ENCODE peak calls at places on chromosome 4, in eight cellular contexts. Q is CD4-positive, alpha-beta memory T cell; A is A549; B is CD8-positive, alpha-beta memory T cell; E is cardiac fibroblast; U is small intestine; D is mesendoderm; R is ovary. K is an unnamed sample.

GRCh38 chr4:149344436-149344835 is 471.2 kb downstream of the IQCM start:
- DNase-seq in Q (no peak), A (no peak), B (no peak), E (peak; percentile 93), U (no peak), D (no peak), R (no peak), K (no peak)

GRCh38 chr4:52864816-52865215 is 2.7 kb downstream of the RASL11B start:
- DNase-seq in Q (no peak), A (no peak), B (no peak), E (peak; percentile 12), U (no peak), D (no peak), R (no peak), K (no peak)

GRCh38 chr4:67871867-67872266 is 11.9 kb downstream of the TMPRSS11D start:
- DNase-seq in Q (no peak), A (peak; percentile 3), B (no peak), E (peak; percentile 76), U (peak; percentile 11), D (peak; percentile 44), R (no peak), K (no peak)

GRCh38 chr4:108702960-108703359 is 52.6 kb downstream of the OSTC start:
- DNase-seq in Q (no peak), A (no peak), B (no peak), E (no peak), U (no peak), D (no peak), R (no peak), K (no peak)

GRCh38 chr4:182768821-182769220 is 148.4 kb downstream of the DCTD start:
- DNase-seq in Q (no peak), A (no peak), B (no peak), E (no peak), U (no peak), D (no peak), R (no peak), K (no peak)

GRCh38 chr4:15513545-15513944 is 43.9 kb downstream of the CC2D2A start:
- DNase-seq in Q (no peak), A (no peak), B (no peak), E (no peak), U (no peak), D (no peak), R (no peak), K (no peak)

GRCh38 chr4:26268246-26268645 is 52.6 kb upstream of the RBPJ start:
- DNase-seq in Q (no peak), A (no peak), B (no peak), E (no peak), U (no peak), D (peak; percentile 44), R (no peak), K (no peak)

GRCh38 chr4:105236917-105237311 is 90.2 kb downstream of the TET2 start:
- DNase-seq in Q (no peak), A (no peak), B (no peak), E (no peak), U (no peak), D (no peak), R (no peak), K (no peak)

GRCh38 chr4:122668241-122668640 is 47.4 kb upstream of the IL21 start:
- DNase-seq in Q (no peak), A (no peak), B (no peak), E (peak; percentile 64), U (no peak), D (no peak), R (no peak), K (no peak)

GRCh38 chr4:25694466-25694865 is 38.8 kb downstream of the SLC34A2 start:
- DNase-seq in Q (no peak), A (peak; percentile 8), B (no peak), E (peak; percentile 15), U (peak; percentile 89), D (peak; percentile 97), R (no peak), K (no peak)

GRCh38 chr4:8410641-8411271 is 29.8 kb downstream of the ACOX3 start:
- DNase-seq in Q (no peak), A (peak; percentile 57), B (no peak), E (peak; percentile 64), U (peak; percentile 52), D (peak; percentile 95), R (peak; percentile 77), K (peak; percentile 70)

GRCh38 chr4:94274912-94275311 is 67.2 kb downstream of the SMARCAD1 start:
- DNase-seq in Q (no peak), A (no peak), B (no peak), E (peak; percentile 59), U (no peak), D (no peak), R (no peak), K (no peak)

GRCh38 chr4:22986262-22986661 is 293.5 kb downstream of the GBA3 start:
- DNase-seq in Q (no peak), A (no peak), B (no peak), E (no peak), U (no peak), D (no peak), R (no peak), K (no peak)

GRCh38 chr4:128320656-128321055 is 33.0 kb upstream of the PGRMC2 start:
- DNase-seq in Q (no peak), A (no peak), B (no peak), E (peak; percentile 22), U (no peak), D (no peak), R (no peak), K (no peak)

GRCh38 chr4:8739357-8739756 is 132.3 kb downstream of the HMX1 start:
- DNase-seq in Q (no peak), A (no peak), B (no peak), E (no peak), U (no peak), D (no peak), R (no peak), K (no peak)

GRCh38 chr4:129179276-129179675 is 83.3 kb downstream of the C4orf33 start:
- DNase-seq in Q (no peak), A (no peak), B (no peak), E (no peak), U (no peak), D (no peak), R (no peak), K (no peak)

GRCh38 chr4:152385551-152385950 is 150.3 kb downstream of the FBXW7 start:
- DNase-seq in Q (no peak), A (no peak), B (no peak), E (peak; percentile 43), U (no peak), D (no peak), R (no peak), K (no peak)

GRCh38 chr4:44916406-44916805 is 190.1 kb upstream of the GNPDA2 start:
- DNase-seq in Q (no peak), A (no peak), B (no peak), E (peak; percentile 27), U (peak; percentile 10), D (no peak), R (no peak), K (no peak)

GRCh38 chr4:95528388-95528787 is 20.4 kb downstream of the UNC5C start:
- DNase-seq in Q (no peak), A (no peak), B (no peak), E (peak; percentile 28), U (no peak), D (no peak), R (no peak), K (no peak)
- H3K4me3 ChIP-seq in Q (no peak overlapping the region), A (no peak overlapping the region), B (no peak overlapping the region), E (no peak overlapping the region), U (no peak overlapping the region), D (no peak overlapping the region), R (no peak overlapping the region), K (no peak overlapping the region)

GRCh38 chr4:73222466-73223257 is 35.9 kb downstream of the ANKRD17 start:
- DNase-seq in Q (peak; percentile 88), A (peak; percentile 65), B (peak; percentile 76), E (peak; percentile 96), U (peak; percentile 91), D (peak; percentile 94), R (peak; percentile 62), K (peak; percentile 72)
- H3K4me3 ChIP-seq in Q (peak overlapping the region; percentile 91), A (peak overlapping the region; percentile 62), B (peak overlapping the region; percentile 58), E (peak overlapping the region; percentile 55), U (peak overlapping the region; percentile 52), D (no peak overlapping the region), R (peak overlapping the region; percentile 41), K (peak overlapping the region; percentile 19)

DNA sequence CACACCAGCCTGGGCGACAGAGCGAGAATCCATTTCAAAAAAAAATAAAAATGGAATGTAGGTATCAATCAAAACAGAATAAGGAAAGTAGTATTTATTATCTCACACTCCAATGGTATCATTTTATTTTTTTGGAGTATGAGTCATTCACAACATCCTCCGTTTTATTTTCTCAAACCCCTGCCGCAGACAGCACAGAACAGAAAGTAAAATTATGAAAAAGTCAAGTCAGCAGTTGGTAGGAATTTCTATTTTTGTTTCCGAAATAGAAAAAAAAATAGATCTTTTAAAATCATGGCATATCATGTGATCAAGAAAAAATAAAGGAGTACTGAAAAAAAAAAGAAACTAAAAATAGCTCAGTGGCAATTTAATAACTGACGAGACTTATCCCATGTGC is 490.7 kb upstream of the TENM3 start:
- DNase-seq in Q (no peak), A (no peak), B (no peak), E (peak; percentile 22), U (no peak), D (no peak), R (no peak), K (no peak)
- H3K4me3 ChIP-seq in Q (no peak overlapping the region), A (no peak overlapping the region), B (no peak overlapping the region), E (no peak overlapping the region), U (no peak overlapping the region), D (no peak overlapping the region), R (no peak overlapping the region), K (no peak overlapping the region)

GRCh38 chr4:99824070-99824599 is 7.5 kb downstream of the DAPP1 start:
- DNase-seq in Q (no peak), A (no peak), B (no peak), E (no peak), U (no peak), D (no peak), R (no peak), K (no peak)

GRCh38 chr4:99825272-99825671 is 8.6 kb downstream of the DAPP1 start:
- DNase-seq in Q (no peak), A (no peak), B (no peak), E (no peak), U (no peak), D (no peak), R (no peak), K (no peak)

GRCh38 chr4:99822734-99823133 is 6.1 kb downstream of the DAPP1 start:
- DNase-seq in Q (no peak), A (no peak), B (no peak), E (no peak), U (no peak), D (no peak), R (no peak), K (no peak)

GRCh38 chr4:99818661-99819060 is 2.0 kb downstream of the DAPP1 start:
- DNase-seq in Q (no peak), A (no peak), B (no peak), E (no peak), U (no peak), D (no peak), R (no peak), K (no peak)

DNA sequence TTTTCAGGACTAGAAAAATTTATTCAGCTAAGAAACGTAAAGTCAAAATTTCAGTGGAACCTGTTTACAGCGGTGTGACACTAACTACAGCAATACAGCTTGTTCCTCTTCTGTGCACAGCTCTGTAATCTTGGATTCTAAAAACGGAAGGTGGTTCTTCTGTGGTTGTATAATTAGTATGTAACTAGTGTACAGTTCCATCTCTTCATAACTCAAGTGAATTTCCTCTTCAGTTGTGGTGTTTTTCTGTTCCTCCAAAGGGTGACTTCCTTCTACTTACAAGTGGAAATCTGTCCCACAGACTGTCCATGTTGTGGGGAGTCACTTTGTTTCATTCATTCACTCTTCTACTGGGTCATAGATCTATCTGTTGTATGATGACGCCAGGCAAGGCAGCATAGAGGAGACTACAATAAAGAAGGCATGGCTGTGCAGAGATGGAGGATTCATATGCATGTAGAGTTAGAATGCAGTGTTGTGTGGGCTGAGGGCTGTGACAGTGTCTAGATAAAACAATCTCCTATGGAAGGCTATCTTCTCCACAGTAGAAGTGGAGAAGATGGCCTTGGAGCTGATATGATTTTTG is 5.4 kb downstream of the DAPP1 start:
- DNase-seq in Q (no peak), A (no peak), B (no peak), E (no peak), U (no peak), D (no peak), R (no peak), K (no peak)
- H3K4me3 ChIP-seq in Q (no peak overlapping the region), A (no peak overlapping the region), B (no peak overlapping the region), E (no peak overlapping the region), U (no peak overlapping the region), D (no peak overlapping the region), R (no peak overlapping the region), K (no peak overlapping the region)

K was measured in colonic mucosa.